ENCODE peak calls at places on chromosomes 16 and 17, in eight cellular contexts. L is upper lobe of right lung, P is right atrium auricular region, T is PC-3, Q is H1, U is OCI-LY7, Y is psoas muscle, R is lung. Z is an unnamed sample.
A peak's percentile ranks its signal among the peaks of the same experiment; 100 is the strongest.

GRCh38 chr16:31451681-31452351 is 7.5 kb upstream of the ARMC5 start:
- DNase-seq in Y (peak; percentile 61), Q (no peak), R (no peak), T (peak; percentile 60), P (no peak), U (peak; percentile 46), L (peak; percentile 71), Z (peak; percentile 74)

GRCh38 chr17:5299383-5299782 is 17.3 kb downstream of the RABEP1 start:
- DNase-seq in Q (no peak), Y (no peak), U (no peak), L (no peak), R (no peak), P (no peak), T (no peak), Z (no peak)

GRCh38 chr17:76958974-76959373 is 90.8 kb downstream of the MGAT5B start:
- DNase-seq in Y (no peak), R (no peak), P (no peak), L (peak; percentile 33), Q (no peak), T (no peak), U (no peak), Z (no peak)

GRCh38 chr16:6016530-6017184 is 919.1 kb upstream of the EEF2KMT start:
- DNase-seq in L (no peak), Q (no peak), U (peak; percentile 8), P (no peak), R (no peak), Y (no peak), T (peak; percentile 17), Z (no peak)

GRCh38 chr16:11748404-11749254 is 6.0 kb upstream of the TXNDC11 start:
- DNase-seq in R (no peak), T (no peak), P (no peak), Y (no peak), L (no peak), Q (no peak), U (no peak), Z (peak; percentile 33)

GRCh38 chr16:47045023-47045422 is 71.5 kb upstream of the DNAJA2 start:
- DNase-seq in T (no peak), U (no peak), Q (no peak), Y (no peak), R (no peak), L (no peak), P (no peak), Z (no peak)

GRCh38 chr16:22070361-22071351 is 21.7 kb upstream of the VWA3A start:
- DNase-seq in T (no peak), P (no peak), Y (peak; percentile 27), L (no peak), R (no peak), Q (no peak), U (no peak), Z (no peak)

GRCh38 chr17:82884923-82885322 is 45.1 kb upstream of the ZNF750 start:
- DNase-seq in T (no peak), Q (no peak), L (no peak), U (peak; percentile 82), Y (no peak), R (no peak), P (no peak), Z (no peak)

GRCh38 chr17:55149485-55149884 is 115.3 kb upstream of the HLF start:
- DNase-seq in T (no peak), P (no peak), U (no peak), Q (no peak), R (no peak), Y (no peak), L (no peak), Z (no peak)

GRCh38 chr17:7478276-7479138 is 924 bp downstream of the ZBTB4 start:
- DNase-seq in Y (peak; percentile 63), P (no peak), L (peak; percentile 85), U (no peak), Q (peak; percentile 69), T (peak; percentile 13), R (peak; percentile 52), Z (no peak)

GRCh38 chr16:13835935-13836334 is 84.0 kb upstream of the ERCC4 start:
- DNase-seq in U (no peak), R (no peak), L (no peak), T (no peak), Q (no peak), P (no peak), Y (no peak), Z (no peak)

GRCh38 chr17:36602030-36602737 is 801 bp downstream of the MRM1 start:
- DNase-seq in Y (peak; percentile 25), P (no peak), U (peak; percentile 25), L (peak; percentile 65), Q (peak; percentile 65), R (no peak), T (peak; percentile 3), Z (peak; percentile 35)

GRCh38 chr16:4465977-4466779 is 8.2 kb downstream of the NMRAL1 start:
- DNase-seq in T (no peak), R (no peak), Y (no peak), U (no peak), Q (no peak), L (no peak), P (no peak), Z (no peak)

GRCh38 chr17:81869221-81870154 is 1.6 kb downstream of the ARHGDIA start:
- DNase-seq in Q (peak; percentile 90), L (peak; percentile 70), P (no peak), R (no peak), T (peak; percentile 39), U (peak; percentile 69), Y (peak; percentile 57), Z (peak; percentile 70)

GRCh38 chr16:4496305-4496704 is 20.1 kb downstream of the HMOX2 start:
- DNase-seq in P (no peak), Q (no peak), Y (no peak), L (no peak), R (no peak), U (no peak), T (peak; percentile 60), Z (peak; percentile 61)

GRCh38 chr16:9909072-9909471 is 273.2 kb downstream of the GRIN2A start:
- DNase-seq in U (no peak), Y (no peak), R (no peak), Q (no peak), P (no peak), T (no peak), L (no peak), Z (no peak)

GRCh38 chr17:56141046-56141839 is 12.0 kb upstream of the ANKFN1 start:
- DNase-seq in R (no peak), Q (no peak), U (no peak), T (no peak), Y (no peak), P (no peak), L (no peak), Z (no peak)

GRCh38 chr17:67865438-67865837 is 40.1 kb downstream of the BPTF start:
- DNase-seq in Q (no peak), T (no peak), L (no peak), Y (no peak), U (no peak), P (no peak), R (no peak), Z (no peak)

GRCh38 chr17:81576621-81577277 is 24.6 kb upstream of the FAAP100 start:
- DNase-seq in P (no peak), Y (no peak), L (no peak), T (peak; percentile 95), R (no peak), Q (no peak), U (no peak), Z (peak; percentile 90)

GRCh38 chr16:84459517-84459894 is 45.0 kb downstream of the MEAK7 start:
- DNase-seq in R (no peak), P (no peak), L (no peak), Y (no peak), T (no peak), Q (no peak), U (no peak), Z (no peak)

GRCh38 chr16:12290165-12290564 is 313.6 kb downstream of the SNX29 start:
- DNase-seq in U (peak; percentile 82), Q (no peak), R (no peak), T (no peak), P (no peak), L (no peak), Y (no peak), Z (no peak)

GRCh38 chr17:47607481-47607880 is 42.2 kb upstream of the KPNB1 start:
- DNase-seq in R (no peak), Q (no peak), P (no peak), L (no peak), Y (no peak), U (no peak), T (no peak), Z (no peak)

GRCh38 chr17:47615766-47616424 is 33.8 kb upstream of the KPNB1 start:
- DNase-seq in T (peak; percentile 92), Q (no peak), U (peak; percentile 72), R (no peak), P (no peak), Y (no peak), L (no peak), Z (peak; percentile 60)

GRCh38 chr17:47611372-47612350 is 38.1 kb upstream of the KPNB1 start:
- DNase-seq in U (no peak), Q (no peak), Y (no peak), L (no peak), R (no peak), P (no peak), T (peak; percentile 59), Z (no peak)
- H3K4me3 ChIP-seq in U (no peak overlapping the region), Q (no peak overlapping the region), Y (no peak overlapping the region), L (no peak overlapping the region), R (no peak overlapping the region), P (no peak overlapping the region), T (no peak overlapping the region), Z (no peak overlapping the region)

GRCh38 chr16:68253721-68254120 is 8.5 kb downstream of the PLA2G15 start:
- DNase-seq in Q (no peak), R (no peak), L (no peak), P (no peak), Y (no peak), T (no peak), U (no peak), Z (no peak)

GRCh38 chr16:68259007-68259406 is 5.3 kb upstream of the SLC7A6 start:
- DNase-seq in L (no peak), T (no peak), U (no peak), R (no peak), P (no peak), Y (no peak), Q (no peak), Z (no peak)

GRCh38 chr16:68257251-68257905 is 6.9 kb upstream of the SLC7A6 start:
- DNase-seq in Y (peak; percentile 51), T (peak; percentile 22), Q (no peak), L (no peak), P (no peak), U (peak; percentile 95), R (no peak), Z (no peak)

GRCh38 chr16:68257906-68258800 is 6.2 kb upstream of the SLC7A6 start:
- DNase-seq in R (no peak), T (peak; percentile 80), Q (no peak), Y (no peak), L (peak; percentile 76), P (no peak), U (no peak), Z (peak; percentile 67)

GRCh38 chr16:68255712-68256111 is 8.6 kb upstream of the SLC7A6 start:
- DNase-seq in Q (no peak), U (no peak), T (no peak), R (no peak), P (no peak), L (no peak), Y (no peak), Z (no peak)
- H3K36me3 ChIP-seq in Q (peaks cover 2% of the 10 kb centered on the region), U (peaks cover 67% of the 10 kb centered on the region), T (no peaks in the 10 kb centered on the region), R (no peaks in the 10 kb centered on the region), P (peaks cover 57% of the 10 kb centered on the region), L (peaks cover 63% of the 10 kb centered on the region), Y (peaks cover 8% of the 10 kb centered on the region), Z (peaks cover 60% of the 10 kb centered on the region)

GRCh38 chr16:55849536-55849935 is 16.6 kb upstream of the CES1 start:
- DNase-seq in P (no peak), Q (no peak), L (no peak), Y (no peak), T (no peak), R (no peak), U (no peak), Z (no peak)
- H3K27ac ChIP-seq in P (no peak overlapping the region), Q (no peak overlapping the region), L (no peak overlapping the region), Y (no peak overlapping the region), T (no peak overlapping the region), R (no peak overlapping the region), U (no peak overlapping the region), Z (no peak overlapping the region)

GRCh38 chr16:15616475-15616874 is 26.5 kb downstream of the MARF1 start:
- DNase-seq in R (no peak), L (no peak), T (no peak), Q (no peak), U (no peak), P (no peak), Y (no peak), Z (no peak)
- H3K4me3 ChIP-seq in R (no peak overlapping the region), L (no peak overlapping the region), T (no peak overlapping the region), Q (no peak overlapping the region), U (no peak overlapping the region), P (no peak overlapping the region), Y (no peak overlapping the region), Z (no peak overlapping the region)

Z was measured in SJSA1.